ENCODE peak calls at places on chromosomes 5 and 9, in seven cellular contexts. A is NB4, Y is PC-9, N is upper lobe of left lung, Z is fibroblast of mammary gland, R is choroid plexus epithelial cell, K is lung. J is an unnamed sample.
A peak's percentile ranks its signal among the peaks of the same experiment; 100 is the strongest.

GRCh38 chr9:31119882-31120481 is 1264.5 kb upstream of the ACO1 start:
- DNase-seq in A (peak; percentile 54), R (peak; percentile 85), K (no peak), N (no peak), Z (peak; percentile 19), Y (peak; percentile 4), J (peak; percentile 2)

GRCh38 chr5:37889612-37890317 is 49.9 kb upstream of the GDNF start:
- DNase-seq in A (no peak), K (no peak), Z (peak; percentile 90), R (peak; percentile 18), N (no peak), Y (peak; percentile 86), J (peak; percentile 89)

GRCh38 chr5:63125392-63125791 is 546.8 kb downstream of the LRRC70 start:
- DNase-seq in Y (no peak), R (no peak), K (no peak), N (no peak), A (no peak), Z (no peak), J (no peak)

GRCh38 chr5:171615201-171616001 is 170.2 kb upstream of the SMIM23 start:
- DNase-seq in N (peak; percentile 62), R (no peak), Z (peak; percentile 6), K (peak; percentile 57), Y (peak; percentile 79), A (no peak), J (no peak)

GRCh38 chr5:179285236-179285635 is 60.0 kb downstream of the ADAMTS2 start:
- DNase-seq in Z (no peak), Y (no peak), N (peak; percentile 72), R (no peak), A (no peak), K (no peak), J (peak; percentile 41)

GRCh38 chr9:138051586-138052321 is 174.2 kb downstream of the CACNA1B start:
- DNase-seq in Y (no peak), R (no peak), A (no peak), K (no peak), Z (no peak), N (no peak), J (no peak)

GRCh38 chr5:138603521-138603920 is 28.3 kb upstream of the HSPA9 start:
- DNase-seq in A (no peak), R (peak; percentile 85), Z (no peak), N (no peak), Y (no peak), K (no peak), J (no peak)

GRCh38 chr5:21817668-21818419 is 1035.3 kb downstream of the CDH12 start:
- DNase-seq in A (no peak), K (no peak), Y (no peak), R (peak; percentile 44), Z (peak; percentile 51), N (no peak), J (no peak)

GRCh38 chr9:83403864-83404263 is 134.3 kb downstream of the FRMD3 start:
- DNase-seq in Y (no peak), A (no peak), N (no peak), R (peak; percentile 51), K (no peak), Z (peak; percentile 53), J (peak; percentile 53)

GRCh38 chr9:1044643-1045042 is 5.5 kb upstream of the DMRT2 start:
- DNase-seq in K (no peak), A (peak; percentile 70), N (no peak), Y (no peak), R (no peak), Z (peak; percentile 72), J (no peak)

GRCh38 chr9:36251428-36251827 is 6.8 kb downstream of the GNE start:
- DNase-seq in N (no peak), Y (no peak), R (no peak), K (no peak), A (no peak), Z (no peak), J (no peak)
- H3K4me3 ChIP-seq in N (no peak overlapping the region), Y (no peak overlapping the region), R (no peak overlapping the region), K (no peak overlapping the region), A (no peak overlapping the region), Z (no peak overlapping the region), J (no peak overlapping the region)

DNA sequence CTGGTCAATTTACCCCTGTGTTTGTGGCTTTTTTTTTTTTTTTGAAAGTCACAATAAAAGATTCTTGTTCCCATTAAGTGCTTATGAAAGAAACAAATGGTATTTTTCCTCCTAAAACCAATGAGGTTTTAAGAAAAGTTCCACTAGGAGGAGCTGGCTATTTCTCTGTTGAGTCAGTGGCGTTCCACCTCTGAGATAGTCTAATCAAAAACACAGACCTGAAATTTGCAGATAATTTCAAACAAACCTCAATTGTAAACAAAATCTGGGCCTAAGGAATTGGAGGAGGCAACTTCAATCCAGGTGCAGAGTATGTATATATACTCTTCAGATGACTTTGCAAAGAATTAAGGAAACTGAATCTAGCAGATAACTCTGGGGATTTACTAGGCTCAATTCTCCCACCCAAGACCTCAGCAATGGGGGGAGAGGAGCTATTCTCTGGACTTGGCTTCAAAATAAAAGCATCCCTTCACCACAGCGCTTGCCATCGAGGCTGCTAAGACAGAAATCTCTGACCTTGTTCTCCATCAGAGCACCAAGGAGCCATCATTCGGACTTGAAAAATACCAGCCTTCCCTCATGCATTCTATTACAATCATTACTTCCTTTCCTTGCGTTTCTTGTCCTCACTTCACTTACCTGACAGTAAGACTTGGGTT is 52.4 kb downstream of the FANCC start:
- DNase-seq in K (no peak), R (peak; percentile 68), A (peak; percentile 20), N (no peak), Z (peak; percentile 56), Y (no peak), J (peak; percentile 70)
- TF ChIP-seq CTCF in K (no peak), R (peak; percentile 68), A (no peak), N (no peak), Z (peak; percentile 57), Y (peak; percentile 61), J (peak; percentile 59)

GRCh38 chr5:125006011-125006685 is 259.7 kb upstream of the ZNF608 start:
- DNase-seq in Z (no peak), Y (no peak), N (no peak), R (peak; percentile 3), A (no peak), K (no peak), J (no peak)
- H3K4me3 ChIP-seq in Z (no peak overlapping the region), Y (no peak overlapping the region), N (no peak overlapping the region), R (no peak overlapping the region), A (no peak overlapping the region), K (no peak overlapping the region), J (no peak overlapping the region)

GRCh38 chr5:40202852-40203440 is 476.8 kb upstream of the PTGER4 start:
- DNase-seq in Y (no peak), A (no peak), N (no peak), Z (no peak), K (no peak), R (no peak), J (no peak)
- TF ChIP-seq CTCF in Y (no peak), A (no peak), N (no peak), Z (no peak), K (no peak), R (no peak), J (no peak)

GRCh38 chr9:113582698-113583200 is 119.2 kb downstream of the RGS3 start:
- DNase-seq in K (no peak), N (no peak), Y (no peak), A (no peak), R (no peak), Z (no peak), J (no peak)

GRCh38 chr9:113579270-113580040 is 115.9 kb downstream of the RGS3 start:
- DNase-seq in A (peak; percentile 89), K (no peak), N (no peak), Z (no peak), R (peak; percentile 60), Y (peak; percentile 33), J (peak; percentile 59)

GRCh38 chr9:113580041-113580953 is 116.8 kb downstream of the RGS3 start:
- DNase-seq in Y (peak; percentile 93), K (peak; percentile 95), R (peak; percentile 55), A (peak; percentile 79), Z (peak; percentile 85), N (peak; percentile 86), J (peak; percentile 57)

GRCh38 chr9:113581865-113582697 is 118.6 kb downstream of the RGS3 start:
- DNase-seq in Y (peak; percentile 78), R (peak; percentile 85), A (peak; percentile 57), K (peak; percentile 76), Z (peak; percentile 53), N (peak; percentile 76), J (peak; percentile 94)

GRCh38 chr9:113580954-113581311 is 117.4 kb downstream of the RGS3 start:
- DNase-seq in R (no peak), Z (no peak), K (no peak), Y (no peak), A (no peak), N (no peak), J (no peak)
- H3K4me3 ChIP-seq in R (no peak overlapping the region), Z (no peak overlapping the region), K (no peak overlapping the region), Y (peak overlapping the region; percentile 38), A (no peak overlapping the region), N (peak overlapping the region; percentile 36), J (no peak overlapping the region)